ENCODE peak calls at places on chromosome 10, in four cellular contexts. Y is Panc1, T is HCT116, H is K562. D is an unnamed sample.

GRCh38 chr10:112605063-112605462 is 158.0 kb downstream of the VTI1A start:
- DNase-seq in Y (no peak), T (no peak), H (no peak), D (no peak)

GRCh38 chr10:52526251-52526823 is 212.3 kb downstream of the DKK1 start:
- DNase-seq in T (no peak), H (no peak), Y (no peak), D (no peak)

GRCh38 chr10:60123172-60123571 is 216.8 kb upstream of the CCDC6 start:
- DNase-seq in Y (no peak), H (no peak), T (peak; percentile 50), D (no peak)

GRCh38 chr10:80530251-80530650 is 7.5 kb upstream of the SH2D4B start:
- DNase-seq in H (no peak), Y (no peak), T (peak; percentile 27), D (peak; percentile 40)

GRCh38 chr10:126730856-126731612 is 60.5 kb upstream of the C10orf90 start:
- DNase-seq in Y (no peak), H (no peak), T (no peak), D (no peak)

GRCh38 chr10:62422068-62422590 is 48.0 kb downstream of the ZNF365 start:
- DNase-seq in Y (no peak), H (peak; percentile 3), T (no peak), D (no peak)

GRCh38 chr10:52019078-52019644 is 294.9 kb upstream of the DKK1 start:
- DNase-seq in T (no peak), H (no peak), Y (no peak), D (no peak)

GRCh38 chr10:131553581-131553980 is 242.1 kb upstream of the TCERG1L start:
- DNase-seq in Y (no peak), H (no peak), T (no peak), D (no peak)

GRCh38 chr10:78491812-78492211 is 458.1 kb downstream of the RPS24 start:
- DNase-seq in Y (no peak), T (no peak), H (no peak), D (no peak)

DNA sequence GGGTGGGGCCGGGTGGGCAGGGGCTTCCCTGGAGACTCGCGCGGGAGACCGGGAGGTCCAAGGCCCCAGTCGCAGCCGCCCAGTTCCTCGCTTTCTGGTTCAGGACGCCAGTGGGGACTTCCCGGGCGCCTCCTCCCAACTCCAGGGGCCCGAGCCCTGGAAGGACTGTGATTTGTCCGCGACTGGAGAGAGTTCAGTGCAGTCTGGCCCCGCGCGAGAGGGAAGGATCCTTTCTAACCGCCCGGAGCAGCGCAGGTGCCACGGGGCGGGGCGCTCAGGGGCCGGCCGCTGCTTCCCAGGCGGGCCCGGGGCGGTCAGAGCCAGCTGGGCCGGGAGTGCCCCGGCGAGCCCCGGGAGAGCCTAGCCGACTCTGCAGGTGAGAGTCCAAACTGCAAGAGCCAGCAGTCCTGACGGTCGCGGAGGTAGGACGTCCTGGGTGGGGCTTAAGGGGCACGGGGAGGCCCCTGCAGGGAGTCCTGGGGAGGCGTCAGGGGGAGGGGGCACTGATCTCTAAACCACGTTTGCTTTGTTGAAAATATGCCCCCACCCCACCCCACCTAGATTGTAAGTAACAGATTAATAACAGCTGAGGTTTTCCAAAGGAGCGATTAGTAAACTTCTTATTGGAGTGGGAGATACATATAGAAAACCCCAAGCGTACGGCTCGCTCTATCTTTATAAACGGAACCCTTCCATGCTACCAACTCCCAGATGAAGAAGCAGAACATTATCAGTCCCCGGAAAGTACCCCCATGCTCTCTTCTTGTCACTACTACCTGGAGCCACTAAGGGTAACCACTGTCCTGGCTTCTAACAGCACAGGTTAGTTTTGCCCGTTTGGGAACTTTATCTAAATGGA is 8.2 kb downstream of the NKX2-3 start:
- DNase-seq in T (no peak), H (no peak), Y (no peak), D (no peak)
- TF ChIP-seq TCF7L2 in T (no peak), H (no peak), Y (no peak), D (no peak)

GRCh38 chr10:67834375-67834774 is 3.6 kb downstream of the DNAJC12 start:
- DNase-seq in Y (no peak), T (no peak), H (no peak), D (no peak)

GRCh38 chr10:67839957-67840356 is 2.0 kb upstream of the DNAJC12 start:
- DNase-seq in T (no peak), H (no peak), Y (no peak), D (no peak)

GRCh38 chr10:67836972-67837371 is 1.0 kb downstream of the DNAJC12 start:
- DNase-seq in H (no peak), T (no peak), Y (no peak), D (no peak)

GRCh38 chr10:67836491-67836890 is 1.5 kb downstream of the DNAJC12 start:
- DNase-seq in T (no peak), H (peak; percentile 36), Y (no peak), D (no peak)

DNA sequence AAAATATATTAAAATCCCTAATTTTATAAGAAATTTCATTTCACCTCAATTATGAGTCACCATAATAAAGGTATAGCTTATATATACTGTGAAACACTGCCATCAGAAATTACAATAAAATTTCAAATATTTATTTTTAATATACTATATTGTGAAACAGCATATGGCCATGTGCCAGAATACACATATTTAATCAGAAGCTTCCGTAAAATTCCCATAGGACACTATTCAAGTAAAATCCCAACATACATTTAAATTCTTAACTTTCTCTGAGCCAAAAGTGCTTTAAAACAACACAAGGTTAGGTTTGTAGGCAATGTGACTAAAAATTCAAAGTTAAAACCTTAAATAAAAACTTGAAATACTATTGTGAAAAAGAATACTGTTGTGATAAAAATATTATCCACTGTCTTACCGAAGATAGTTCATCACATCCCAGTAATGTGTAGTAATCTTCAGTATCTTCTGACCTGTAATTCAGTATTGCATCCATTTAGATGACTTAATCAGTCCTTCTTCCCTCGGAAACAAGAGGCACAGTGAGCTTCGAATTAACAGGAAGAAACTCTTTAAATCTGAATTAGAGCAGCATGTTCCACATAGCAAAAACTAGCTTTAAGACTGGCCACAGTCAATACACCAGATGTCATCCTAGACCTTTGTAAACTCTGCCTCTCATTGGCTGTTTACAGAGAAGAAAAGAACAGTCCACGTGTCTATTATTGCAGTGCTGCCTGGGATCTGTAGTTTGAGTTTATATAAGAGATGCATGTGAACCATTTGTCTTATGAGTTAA is at the start of gene DNAJC12:
- DNase-seq in T (peak; percentile 37), Y (no peak), H (peak; percentile 83), D (peak; percentile 74)
- TF ChIP-seq TCF7L2 in T (peak; percentile 23), Y (no peak), H (no peak), D (no peak)

GRCh38 chr10:122029503-122030199 is 40.7 kb downstream of the TACC2 start:
- DNase-seq in Y (no peak), T (no peak), H (no peak), D (no peak)
- TF ChIP-seq TCF7L2 in Y (no peak), T (no peak), H (no peak), D (no peak)

GRCh38 chr10:49395741-49396665 is at the start of gene DRGX:
- DNase-seq in T (no peak), H (no peak), Y (no peak), D (no peak)

GRCh38 chr10:49398986-49399385 is 3.1 kb upstream of the DRGX start:
- DNase-seq in Y (no peak), T (no peak), H (no peak), D (no peak)

GRCh38 chr10:49396666-49396999 is 744 bp upstream of the DRGX start:
- DNase-seq in H (no peak), T (no peak), Y (no peak), D (no peak)

GRCh38 chr10:49398000-49398861 is 2.3 kb upstream of the DRGX start:
- DNase-seq in Y (no peak), H (peak; percentile 66), T (no peak), D (no peak)

DNA sequence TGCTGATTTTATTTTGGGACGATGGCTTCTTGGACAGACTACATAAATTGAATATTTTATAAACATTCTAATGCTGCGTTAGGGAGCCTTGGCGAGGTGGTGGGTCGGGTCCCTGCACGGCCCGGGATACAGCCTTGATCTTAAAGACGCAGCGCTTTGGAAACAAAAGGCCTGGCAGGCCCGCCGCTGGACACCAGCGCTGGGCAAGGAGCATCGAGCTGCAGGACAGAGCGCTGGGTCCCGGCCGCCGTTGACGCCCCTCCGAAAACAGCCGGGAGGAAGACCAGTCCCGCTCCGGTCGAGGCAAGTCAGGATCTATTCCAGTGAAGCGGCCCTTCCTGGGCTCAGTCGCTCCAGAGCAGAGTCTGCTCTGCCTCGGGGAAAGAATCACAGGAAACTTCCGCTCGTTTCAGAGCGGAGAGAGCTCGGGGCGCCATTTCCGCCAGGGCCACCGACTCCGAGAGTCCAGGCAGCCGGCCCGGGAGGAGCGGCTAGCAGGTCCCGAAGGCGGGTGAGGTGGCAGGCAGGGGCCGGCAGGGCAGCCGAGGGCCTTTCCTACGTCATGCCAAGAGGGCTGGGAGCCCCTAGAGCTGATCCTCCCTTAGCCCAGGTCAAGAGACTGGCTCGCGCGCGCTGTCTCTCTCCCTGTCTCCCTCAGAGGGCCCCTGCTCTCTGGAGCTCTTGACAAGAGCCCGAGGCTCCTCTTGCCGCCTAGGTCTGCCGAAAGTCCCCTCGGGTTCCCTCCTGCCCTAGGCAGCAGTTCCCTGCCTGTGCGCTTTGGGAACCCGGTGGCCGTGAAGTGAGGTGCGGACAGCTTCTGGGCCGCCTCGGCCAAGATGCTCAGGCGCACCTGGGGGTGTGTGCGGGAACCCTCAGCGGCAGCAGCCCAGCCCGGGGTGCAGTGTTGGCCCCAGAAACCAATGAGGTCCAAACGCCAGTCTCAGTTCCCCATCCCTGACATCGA is 1.4 kb upstream of the DRGX start:
- DNase-seq in T (no peak), H (no peak), Y (no peak), D (no peak)
- TF ChIP-seq TCF7L2 in T (no peak), H (no peak), Y (no peak), D (no peak)

GRCh38 chr10:15208221-15208620 is 39.7 kb upstream of the NMT2 start:
- DNase-seq in H (no peak), Y (no peak), T (no peak), D (no peak)

GRCh38 chr10:15213461-15213861 is 45.0 kb upstream of the NMT2 start:
- DNase-seq in Y (no peak), H (no peak), T (no peak), D (no peak)

GRCh38 chr10:15210521-15210920 is 42.0 kb upstream of the NMT2 start:
- DNase-seq in H (no peak), T (no peak), Y (no peak), D (no peak)

GRCh38 chr10:15211464-15211979 is 43.0 kb upstream of the NMT2 start:
- DNase-seq in T (peak; percentile 60), Y (no peak), H (no peak), D (no peak)

GRCh38 chr10:15209827-15210509 is 41.5 kb upstream of the NMT2 start:
- DNase-seq in Y (peak; percentile 48), T (peak; percentile 64), H (peak; percentile 84), D (peak; percentile 69)
- TF ChIP-seq TCF7L2 in Y (peak; percentile 2), T (peak; percentile 73), H (no peak), D (no peak)

GRCh38 chr10:64115913-64116643 is 594.9 kb downstream of the REEP3 start:
- DNase-seq in Y (no peak), H (peak; percentile 11), T (no peak), D (no peak)
- TF ChIP-seq TCF7L2 in Y (no peak), H (no peak), T (no peak), D (no peak)